ENCODE peak calls at places on chromosomes 4 and X, in ten cellular contexts. One of them, this sample, is unnamed.

GRCh38 chr4:26410385-26411293 is 79.6 kb downstream of the CCKAR start:
- DNase-seq in right atrium auricular region: no peak
- DNase-seq in LNCaP clone FGC: peak
- DNase-seq in GM10248: peak
- DNase-seq in ovary: peak
- DNase-seq in activated CD8-positive, alpha-beta T cell treated with anti-CD3 and anti-CD28 coated beads for 36 hours: peak
- DNase-seq in upper lobe of right lung: no peak
- DNase-seq in thyroid gland: no peak
- DNase-seq in left ventricle myocardium inferior: no peak
- DNase-seq in hepatocyte: peak
- DNase-seq in this sample: peak

GRCh38 chr4:102501176-102501634 is at the start of gene NFKB1:
- DNase-seq in GM10248: peak
- DNase-seq in left ventricle myocardium inferior: peak
- DNase-seq in ovary: peak
- DNase-seq in hepatocyte: peak
- DNase-seq in upper lobe of right lung: peak
- DNase-seq in right atrium auricular region: peak
- DNase-seq in activated CD8-positive, alpha-beta T cell treated with anti-CD3 and anti-CD28 coated beads for 36 hours: peak
- DNase-seq in thyroid gland: peak
- DNase-seq in LNCaP clone FGC: no peak
- DNase-seq in this sample: peak

GRCh38 chr4:190020790-190021717 is 6.0 kb downstream of the FRG2 start:
- DNase-seq in thyroid gland: peak
- DNase-seq in GM10248: peak
- DNase-seq in upper lobe of right lung: peak
- DNase-seq in LNCaP clone FGC: peak
- DNase-seq in ovary: no peak
- DNase-seq in hepatocyte: peak
- DNase-seq in right atrium auricular region: no peak
- DNase-seq in left ventricle myocardium inferior: no peak
- DNase-seq in activated CD8-positive, alpha-beta T cell treated with anti-CD3 and anti-CD28 coated beads for 36 hours: peak
- DNase-seq in this sample: peak

GRCh38 chr4:67087897-67088296 is 457.4 kb downstream of the CENPC start:
- DNase-seq in activated CD8-positive, alpha-beta T cell treated with anti-CD3 and anti-CD28 coated beads for 36 hours: peak
- DNase-seq in GM10248: peak
- DNase-seq in LNCaP clone FGC: no peak
- DNase-seq in left ventricle myocardium inferior: no peak
- DNase-seq in hepatocyte: peak
- DNase-seq in right atrium auricular region: peak
- DNase-seq in upper lobe of right lung: no peak
- DNase-seq in ovary: no peak
- DNase-seq in thyroid gland: no peak
- DNase-seq in this sample: peak

GRCh38 chrX:153306527-153307115 is 14.9 kb downstream of the PNMA6F start:
- DNase-seq in LNCaP clone FGC: no peak
- DNase-seq in upper lobe of right lung: no peak
- DNase-seq in hepatocyte: no peak
- DNase-seq in right atrium auricular region: peak
- DNase-seq in left ventricle myocardium inferior: no peak
- DNase-seq in ovary: no peak
- DNase-seq in GM10248: no peak
- DNase-seq in activated CD8-positive, alpha-beta T cell treated with anti-CD3 and anti-CD28 coated beads for 36 hours: no peak
- DNase-seq in thyroid gland: no peak
- DNase-seq in this sample: no peak

GRCh38 chr4:17941731-17942130 is 79.8 kb downstream of the LCORL start:
- DNase-seq in hepatocyte: no peak
- DNase-seq in LNCaP clone FGC: no peak
- DNase-seq in left ventricle myocardium inferior: no peak
- DNase-seq in activated CD8-positive, alpha-beta T cell treated with anti-CD3 and anti-CD28 coated beads for 36 hours: no peak
- DNase-seq in right atrium auricular region: no peak
- DNase-seq in ovary: no peak
- DNase-seq in thyroid gland: no peak
- DNase-seq in GM10248: no peak
- DNase-seq in upper lobe of right lung: no peak
- DNase-seq in this sample: no peak

GRCh38 chrX:70398899-70399298 is 24.2 kb upstream of the GDPD2 start:
- DNase-seq in activated CD8-positive, alpha-beta T cell treated with anti-CD3 and anti-CD28 coated beads for 36 hours: no peak
- DNase-seq in hepatocyte: no peak
- DNase-seq in right atrium auricular region: no peak
- DNase-seq in ovary: no peak
- DNase-seq in thyroid gland: no peak
- DNase-seq in upper lobe of right lung: no peak
- DNase-seq in GM10248: no peak
- DNase-seq in LNCaP clone FGC: no peak
- DNase-seq in left ventricle myocardium inferior: no peak
- DNase-seq in this sample: no peak

GRCh38 chr4:137370206-137370633 is 162.1 kb downstream of the PCDH18 start:
- DNase-seq in ovary: no peak
- DNase-seq in right atrium auricular region: no peak
- DNase-seq in activated CD8-positive, alpha-beta T cell treated with anti-CD3 and anti-CD28 coated beads for 36 hours: no peak
- DNase-seq in thyroid gland: no peak
- DNase-seq in GM10248: no peak
- DNase-seq in left ventricle myocardium inferior: no peak
- DNase-seq in upper lobe of right lung: no peak
- DNase-seq in LNCaP clone FGC: peak
- DNase-seq in hepatocyte: peak
- DNase-seq in this sample: no peak

GRCh38 chr4:130849985-130850632 is 1754.2 kb downstream of the C4orf33 start:
- DNase-seq in upper lobe of right lung: no peak
- DNase-seq in left ventricle myocardium inferior: no peak
- DNase-seq in activated CD8-positive, alpha-beta T cell treated with anti-CD3 and anti-CD28 coated beads for 36 hours: no peak
- DNase-seq in LNCaP clone FGC: peak
- DNase-seq in ovary: no peak
- DNase-seq in right atrium auricular region: no peak
- DNase-seq in hepatocyte: peak
- DNase-seq in GM10248: no peak
- DNase-seq in thyroid gland: peak
- DNase-seq in this sample: no peak

GRCh38 chr4:6731301-6731641 is 15.3 kb downstream of the BLOC1S4 start:
- DNase-seq in GM10248: no peak
- DNase-seq in hepatocyte: no peak
- DNase-seq in ovary: no peak
- DNase-seq in right atrium auricular region: no peak
- DNase-seq in thyroid gland: no peak
- DNase-seq in left ventricle myocardium inferior: no peak
- DNase-seq in upper lobe of right lung: no peak
- DNase-seq in LNCaP clone FGC: no peak
- DNase-seq in activated CD8-positive, alpha-beta T cell treated with anti-CD3 and anti-CD28 coated beads for 36 hours: no peak
- DNase-seq in this sample: no peak

GRCh38 chr4:945274-946102 is 13.2 kb downstream of the TMEM175 start:
- DNase-seq in GM10248: no peak
- DNase-seq in upper lobe of right lung: peak
- DNase-seq in ovary: peak
- DNase-seq in activated CD8-positive, alpha-beta T cell treated with anti-CD3 and anti-CD28 coated beads for 36 hours: no peak
- DNase-seq in thyroid gland: no peak
- DNase-seq in left ventricle myocardium inferior: no peak
- DNase-seq in hepatocyte: no peak
- DNase-seq in LNCaP clone FGC: no peak
- DNase-seq in right atrium auricular region: no peak
- DNase-seq in this sample: no peak

GRCh38 chr4:139286186-139286698 is 6.2 kb upstream of the MGARP start:
- DNase-seq in upper lobe of right lung: no peak
- DNase-seq in activated CD8-positive, alpha-beta T cell treated with anti-CD3 and anti-CD28 coated beads for 36 hours: no peak
- DNase-seq in GM10248: no peak
- DNase-seq in left ventricle myocardium inferior: no peak
- DNase-seq in LNCaP clone FGC: no peak
- DNase-seq in thyroid gland: no peak
- DNase-seq in right atrium auricular region: no peak
- DNase-seq in hepatocyte: no peak
- DNase-seq in ovary: no peak
- DNase-seq in this sample: no peak

GRCh38 chr4:172980178-172980577 is 188.4 kb upstream of the GALNT7 start:
- DNase-seq in thyroid gland: no peak
- DNase-seq in left ventricle myocardium inferior: no peak
- DNase-seq in activated CD8-positive, alpha-beta T cell treated with anti-CD3 and anti-CD28 coated beads for 36 hours: no peak
- DNase-seq in LNCaP clone FGC: no peak
- DNase-seq in right atrium auricular region: no peak
- DNase-seq in GM10248: no peak
- DNase-seq in ovary: no peak
- DNase-seq in upper lobe of right lung: no peak
- DNase-seq in hepatocyte: no peak
- DNase-seq in this sample: no peak

GRCh38 chr4:39825741-39826231 is 127.8 kb downstream of the UBE2K start:
- DNase-seq in LNCaP clone FGC: no peak
- DNase-seq in thyroid gland: no peak
- DNase-seq in left ventricle myocardium inferior: no peak
- DNase-seq in right atrium auricular region: peak
- DNase-seq in GM10248: no peak
- DNase-seq in hepatocyte: peak
- DNase-seq in upper lobe of right lung: no peak
- DNase-seq in ovary: no peak
- DNase-seq in activated CD8-positive, alpha-beta T cell treated with anti-CD3 and anti-CD28 coated beads for 36 hours: no peak
- DNase-seq in this sample: no peak

GRCh38 chr4:84482564-84483563 is 16.2 kb downstream of the NKX6-1 start:
- DNase-seq in right atrium auricular region: no peak
- DNase-seq in LNCaP clone FGC: no peak
- DNase-seq in activated CD8-positive, alpha-beta T cell treated with anti-CD3 and anti-CD28 coated beads for 36 hours: peak
- DNase-seq in upper lobe of right lung: peak
- DNase-seq in thyroid gland: no peak
- DNase-seq in hepatocyte: no peak
- DNase-seq in ovary: no peak
- DNase-seq in GM10248: no peak
- DNase-seq in left ventricle myocardium inferior: no peak
- DNase-seq in this sample: no peak

GRCh38 chrX:137164329-137164728 is 130.5 kb upstream of the GPR101 start:
- DNase-seq in right atrium auricular region: no peak
- DNase-seq in activated CD8-positive, alpha-beta T cell treated with anti-CD3 and anti-CD28 coated beads for 36 hours: no peak
- DNase-seq in left ventricle myocardium inferior: no peak
- DNase-seq in ovary: no peak
- DNase-seq in hepatocyte: no peak
- DNase-seq in thyroid gland: no peak
- DNase-seq in upper lobe of right lung: no peak
- DNase-seq in GM10248: no peak
- DNase-seq in LNCaP clone FGC: no peak
- DNase-seq in this sample: no peak

GRCh38 chrX:137171626-137172025 is 137.8 kb upstream of the GPR101 start:
- DNase-seq in LNCaP clone FGC: no peak
- DNase-seq in left ventricle myocardium inferior: no peak
- DNase-seq in activated CD8-positive, alpha-beta T cell treated with anti-CD3 and anti-CD28 coated beads for 36 hours: no peak
- DNase-seq in thyroid gland: no peak
- DNase-seq in ovary: no peak
- DNase-seq in upper lobe of right lung: no peak
- DNase-seq in right atrium auricular region: no peak
- DNase-seq in hepatocyte: no peak
- DNase-seq in GM10248: no peak
- DNase-seq in this sample: no peak

GRCh38 chrX:137166591-137166990 is 132.8 kb upstream of the GPR101 start:
- DNase-seq in hepatocyte: peak
- DNase-seq in upper lobe of right lung: no peak
- DNase-seq in activated CD8-positive, alpha-beta T cell treated with anti-CD3 and anti-CD28 coated beads for 36 hours: peak
- DNase-seq in left ventricle myocardium inferior: no peak
- DNase-seq in right atrium auricular region: no peak
- DNase-seq in ovary: no peak
- DNase-seq in LNCaP clone FGC: no peak
- DNase-seq in GM10248: no peak
- DNase-seq in thyroid gland: no peak
- DNase-seq in this sample: no peak
- TF ChIP-seq CTCF in hepatocyte: peak
- TF ChIP-seq CTCF in upper lobe of right lung: peak
- TF ChIP-seq CTCF in activated CD8-positive, alpha-beta T cell treated with anti-CD3 and anti-CD28 coated beads for 36 hours: peak
- TF ChIP-seq CTCF in left ventricle myocardium inferior: no peak
- TF ChIP-seq CTCF in right atrium auricular region: no peak
- TF ChIP-seq CTCF in ovary: no peak
- TF ChIP-seq CTCF in LNCaP clone FGC: peak
- TF ChIP-seq CTCF in GM10248: peak
- TF ChIP-seq CTCF in thyroid gland: no peak
- TF ChIP-seq CTCF in this sample: peak

GRCh38 chr4:141107927-141108326 is 25.3 kb downstream of the RNF150 start:
- DNase-seq in GM10248: no peak
- DNase-seq in ovary: no peak
- DNase-seq in left ventricle myocardium inferior: no peak
- DNase-seq in activated CD8-positive, alpha-beta T cell treated with anti-CD3 and anti-CD28 coated beads for 36 hours: no peak
- DNase-seq in LNCaP clone FGC: no peak
- DNase-seq in right atrium auricular region: no peak
- DNase-seq in upper lobe of right lung: no peak
- DNase-seq in thyroid gland: no peak
- DNase-seq in hepatocyte: no peak
- DNase-seq in this sample: no peak

GRCh38 chr4:141109983-141110382 is 23.3 kb downstream of the RNF150 start:
- DNase-seq in activated CD8-positive, alpha-beta T cell treated with anti-CD3 and anti-CD28 coated beads for 36 hours: no peak
- DNase-seq in LNCaP clone FGC: no peak
- DNase-seq in left ventricle myocardium inferior: no peak
- DNase-seq in right atrium auricular region: no peak
- DNase-seq in hepatocyte: no peak
- DNase-seq in thyroid gland: no peak
- DNase-seq in GM10248: no peak
- DNase-seq in ovary: no peak
- DNase-seq in upper lobe of right lung: no peak
- DNase-seq in this sample: no peak
- TF ChIP-seq CTCF in activated CD8-positive, alpha-beta T cell treated with anti-CD3 and anti-CD28 coated beads for 36 hours: no peak
- TF ChIP-seq CTCF in LNCaP clone FGC: no peak
- TF ChIP-seq CTCF in left ventricle myocardium inferior: no peak
- TF ChIP-seq CTCF in right atrium auricular region: no peak
- TF ChIP-seq CTCF in hepatocyte: no peak
- TF ChIP-seq CTCF in thyroid gland: no peak
- TF ChIP-seq CTCF in GM10248: no peak
- TF ChIP-seq CTCF in ovary: no peak
- TF ChIP-seq CTCF in upper lobe of right lung: no peak
- TF ChIP-seq CTCF in this sample: no peak

DNA sequence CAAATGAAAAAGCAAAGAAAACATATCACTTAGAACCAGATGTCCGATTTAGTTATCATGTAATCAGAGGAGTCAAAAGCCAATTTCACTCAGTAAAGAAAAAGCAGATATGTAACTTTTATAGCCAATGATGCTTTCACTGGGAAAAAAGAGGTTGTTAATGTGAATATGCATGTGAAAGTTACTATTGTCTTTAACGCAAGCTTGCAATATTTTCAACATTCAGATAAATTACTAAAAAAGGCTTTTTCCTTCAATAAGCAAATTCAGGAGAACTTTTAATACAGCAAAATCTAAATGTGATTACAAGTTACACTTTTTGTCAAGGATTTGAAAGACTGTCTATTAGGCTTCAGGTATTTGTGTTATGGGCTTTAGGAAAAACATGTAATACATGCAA is 70.6 kb downstream of the TMEM47 start:
- DNase-seq in GM10248: no peak
- DNase-seq in thyroid gland: no peak
- DNase-seq in hepatocyte: no peak
- DNase-seq in right atrium auricular region: no peak
- DNase-seq in ovary: no peak
- DNase-seq in LNCaP clone FGC: no peak
- DNase-seq in activated CD8-positive, alpha-beta T cell treated with anti-CD3 and anti-CD28 coated beads for 36 hours: no peak
- DNase-seq in left ventricle myocardium inferior: no peak
- DNase-seq in upper lobe of right lung: no peak
- DNase-seq in this sample: no peak
- TF ChIP-seq CTCF in GM10248: no peak
- TF ChIP-seq CTCF in thyroid gland: no peak
- TF ChIP-seq CTCF in hepatocyte: no peak
- TF ChIP-seq CTCF in right atrium auricular region: no peak
- TF ChIP-seq CTCF in ovary: no peak
- TF ChIP-seq CTCF in LNCaP clone FGC: no peak
- TF ChIP-seq CTCF in activated CD8-positive, alpha-beta T cell treated with anti-CD3 and anti-CD28 coated beads for 36 hours: no peak
- TF ChIP-seq CTCF in left ventricle myocardium inferior: no peak
- TF ChIP-seq CTCF in upper lobe of right lung: no peak
- TF ChIP-seq CTCF in this sample: no peak

DNA sequence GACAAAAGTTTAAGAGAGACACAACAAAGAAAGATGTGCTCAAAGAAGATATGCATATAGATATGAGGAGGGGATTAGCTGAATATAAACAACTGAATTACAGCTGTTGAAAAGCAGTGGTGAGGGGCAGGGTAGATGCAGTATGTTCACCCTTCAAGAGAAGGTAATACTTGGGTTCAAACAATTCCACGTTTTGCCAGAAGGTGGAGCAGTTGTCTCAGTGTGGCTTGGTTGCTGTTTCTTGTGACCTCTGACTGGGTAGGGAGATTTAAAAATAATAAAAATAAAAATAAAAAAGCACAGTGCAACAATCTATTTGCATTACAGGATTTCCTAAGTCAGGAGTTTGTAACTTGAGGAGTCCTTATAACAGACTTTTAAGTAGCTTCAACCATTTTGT is 23.3 kb downstream of the PHOX2B start:
- DNase-seq in upper lobe of right lung: no peak
- DNase-seq in ovary: no peak
- DNase-seq in LNCaP clone FGC: no peak
- DNase-seq in activated CD8-positive, alpha-beta T cell treated with anti-CD3 and anti-CD28 coated beads for 36 hours: no peak
- DNase-seq in GM10248: no peak
- DNase-seq in thyroid gland: no peak
- DNase-seq in left ventricle myocardium inferior: no peak
- DNase-seq in right atrium auricular region: no peak
- DNase-seq in hepatocyte: no peak
- DNase-seq in this sample: no peak
- TF ChIP-seq CTCF in upper lobe of right lung: no peak
- TF ChIP-seq CTCF in ovary: no peak
- TF ChIP-seq CTCF in LNCaP clone FGC: peak
- TF ChIP-seq CTCF in activated CD8-positive, alpha-beta T cell treated with anti-CD3 and anti-CD28 coated beads for 36 hours: no peak
- TF ChIP-seq CTCF in GM10248: no peak
- TF ChIP-seq CTCF in thyroid gland: no peak
- TF ChIP-seq CTCF in left ventricle myocardium inferior: no peak
- TF ChIP-seq CTCF in right atrium auricular region: no peak
- TF ChIP-seq CTCF in hepatocyte: peak
- TF ChIP-seq CTCF in this sample: no peak

This sample was measured in GM13977.